ENCODE peak calls at places on chromosomes 11 and 22, in five cellular contexts. One of them, this sample, is unnamed.

GRCh38 chr11:23457641-23458040 is 597.4 kb upstream of the CCDC179 start:
- DNase-seq in NT2/D1: no peak
- DNase-seq in HCT116: no peak
- DNase-seq in colonic mucosa: no peak
- DNase-seq in ovary: no peak
- DNase-seq in this sample: no peak

GRCh38 chr11:127470485-127470884 is 469.9 kb upstream of the KIRREL3 start:
- DNase-seq in NT2/D1: no peak
- DNase-seq in HCT116: no peak
- DNase-seq in colonic mucosa: no peak
- DNase-seq in ovary: no peak
- DNase-seq in this sample: peak

GRCh38 chr11:13358871-13359270 is 81.3 kb downstream of the BMAL1 start:
- DNase-seq in NT2/D1: no peak
- DNase-seq in HCT116: no peak
- DNase-seq in colonic mucosa: no peak
- DNase-seq in ovary: no peak
- DNase-seq in this sample: no peak

GRCh38 chr11:119347242-119347641 is 737 bp upstream of the MFRP start:
- DNase-seq in NT2/D1: no peak
- DNase-seq in HCT116: no peak
- DNase-seq in colonic mucosa: no peak
- DNase-seq in ovary: no peak
- DNase-seq in this sample: no peak

GRCh38 chr11:90747057-90747456 is 524.2 kb upstream of the CHORDC1 start:
- DNase-seq in NT2/D1: no peak
- DNase-seq in HCT116: no peak
- DNase-seq in colonic mucosa: no peak
- DNase-seq in ovary: no peak
- DNase-seq in this sample: no peak

GRCh38 chr22:17777005-17777716 is 2.9 kb upstream of the BID start:
- DNase-seq in NT2/D1: no peak
- DNase-seq in HCT116: no peak
- DNase-seq in colonic mucosa: no peak
- DNase-seq in ovary: no peak
- DNase-seq in this sample: peak

GRCh38 chr11:120954381-120954780 is 69.5 kb upstream of the TBCEL start:
- DNase-seq in NT2/D1: no peak
- DNase-seq in HCT116: no peak
- DNase-seq in colonic mucosa: no peak
- DNase-seq in ovary: no peak
- DNase-seq in this sample: no peak

GRCh38 chr11:110565344-110565684 is 135.6 kb downstream of the FDX1 start:
- DNase-seq in NT2/D1: peak
- DNase-seq in HCT116: peak
- DNase-seq in colonic mucosa: no peak
- DNase-seq in ovary: no peak
- DNase-seq in this sample: peak

GRCh38 chr11:115087791-115088190 is 409.5 kb downstream of the NXPE2 start:
- DNase-seq in NT2/D1: peak
- DNase-seq in HCT116: no peak
- DNase-seq in colonic mucosa: no peak
- DNase-seq in ovary: no peak
- DNase-seq in this sample: no peak

GRCh38 chr22:42069801-42070516 is 653 bp downstream of the NAGA start:
- DNase-seq in NT2/D1: no peak
- DNase-seq in HCT116: no peak
- DNase-seq in colonic mucosa: no peak
- DNase-seq in ovary: no peak
- DNase-seq in this sample: no peak

DNA sequence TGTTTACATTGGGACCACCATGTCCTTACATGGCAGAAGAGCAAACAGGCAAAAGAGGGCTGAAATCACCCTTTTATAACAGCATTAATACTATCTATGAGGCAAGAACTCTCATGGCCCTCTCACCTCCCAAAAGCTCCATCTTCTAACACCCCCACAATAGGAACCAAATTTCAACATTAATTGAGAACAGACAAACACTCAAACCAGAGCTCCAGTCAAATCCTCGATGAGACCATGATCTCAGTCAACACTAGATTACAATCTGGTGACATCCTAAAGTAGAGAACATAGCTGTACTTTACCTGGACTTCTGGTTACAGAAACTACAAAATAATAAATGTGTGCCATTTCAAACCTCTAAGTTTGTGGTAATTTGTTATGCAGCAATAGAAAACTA is 25.1 kb downstream of the OR2AG2 start:
- DNase-seq in NT2/D1: no peak
- DNase-seq in HCT116: no peak
- DNase-seq in colonic mucosa: no peak
- DNase-seq in ovary: no peak
- DNase-seq in this sample: no peak
- H3K4me3 ChIP-seq in NT2/D1: no peak
- H3K4me3 ChIP-seq in HCT116: no peak
- H3K4me3 ChIP-seq in colonic mucosa: peak
- H3K4me3 ChIP-seq in ovary: no peak
- H3K4me3 ChIP-seq in this sample: peak

GRCh38 chr22:37697540-37697835 is 640 bp downstream of the TRIOBP start:
- DNase-seq in NT2/D1: no peak
- DNase-seq in HCT116: no peak
- DNase-seq in colonic mucosa: no peak
- DNase-seq in ovary: no peak
- DNase-seq in this sample: no peak
- H3K4me3 ChIP-seq in NT2/D1: peak
- H3K4me3 ChIP-seq in HCT116: peak
- H3K4me3 ChIP-seq in colonic mucosa: no peak
- H3K4me3 ChIP-seq in ovary: no peak
- H3K4me3 ChIP-seq in this sample: no peak

GRCh38 chr11:64974124-64974523 is 2.2 kb upstream of the MAJIN start:
- DNase-seq in NT2/D1: no peak
- DNase-seq in HCT116: no peak
- DNase-seq in colonic mucosa: no peak
- DNase-seq in ovary: no peak
- DNase-seq in this sample: no peak

GRCh38 chr11:64969209-64969608 is 2.7 kb downstream of the MAJIN start:
- DNase-seq in NT2/D1: no peak
- DNase-seq in HCT116: no peak
- DNase-seq in colonic mucosa: peak
- DNase-seq in ovary: no peak
- DNase-seq in this sample: no peak

GRCh38 chr11:64970731-64971151 is 1.2 kb downstream of the MAJIN start:
- DNase-seq in NT2/D1: no peak
- DNase-seq in HCT116: no peak
- DNase-seq in colonic mucosa: peak
- DNase-seq in ovary: no peak
- DNase-seq in this sample: no peak

GRCh38 chr11:64967376-64967775 is 4.5 kb downstream of the MAJIN start:
- DNase-seq in NT2/D1: no peak
- DNase-seq in HCT116: no peak
- DNase-seq in colonic mucosa: no peak
- DNase-seq in ovary: no peak
- DNase-seq in this sample: no peak

DNA sequence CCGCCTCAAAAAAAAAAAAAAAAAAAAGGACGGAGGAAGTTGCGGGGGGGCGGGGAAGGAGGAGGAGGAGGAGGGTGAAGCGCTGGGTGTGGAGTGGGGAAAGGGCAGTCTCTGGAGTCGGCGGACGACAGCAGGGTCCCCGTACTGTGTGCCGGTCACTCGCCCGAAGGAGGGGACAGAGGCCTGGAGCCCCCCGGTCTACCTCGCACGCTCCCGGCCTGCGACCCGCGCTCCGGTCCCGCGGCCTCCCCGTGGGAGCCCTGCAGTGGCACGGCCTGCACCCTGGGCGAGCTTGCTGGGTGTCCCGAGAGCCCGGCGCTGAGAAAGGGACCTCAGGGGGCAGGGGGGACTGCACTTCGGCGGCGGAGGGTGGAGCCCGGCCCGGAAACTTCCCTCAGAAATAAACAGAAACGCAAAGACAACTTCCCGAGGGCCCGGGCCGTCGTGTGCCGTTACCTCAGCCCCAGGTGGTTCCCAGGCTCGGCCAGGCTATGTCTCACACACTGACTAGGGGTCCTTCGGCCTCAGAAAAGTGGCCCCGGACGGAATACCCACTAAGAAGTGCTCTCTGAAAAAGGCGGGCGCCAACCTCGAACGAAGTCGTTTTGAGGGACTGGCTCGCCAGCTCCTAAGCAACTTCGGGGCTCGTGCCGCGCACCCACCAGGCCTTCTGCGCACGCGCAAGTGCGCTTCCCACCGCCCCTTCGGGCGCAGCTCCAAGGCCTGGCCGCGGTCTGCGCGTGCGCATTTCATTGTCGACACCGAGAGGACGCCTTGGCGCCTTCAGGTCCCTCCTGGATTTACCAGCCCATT is at the start of gene MAJIN:
- DNase-seq in NT2/D1: no peak
- DNase-seq in HCT116: no peak
- DNase-seq in colonic mucosa: peak
- DNase-seq in ovary: peak
- DNase-seq in this sample: no peak
- H3K4me3 ChIP-seq in NT2/D1: no peak
- H3K4me3 ChIP-seq in HCT116: no peak
- H3K4me3 ChIP-seq in colonic mucosa: peak
- H3K4me3 ChIP-seq in ovary: no peak
- H3K4me3 ChIP-seq in this sample: no peak

DNA sequence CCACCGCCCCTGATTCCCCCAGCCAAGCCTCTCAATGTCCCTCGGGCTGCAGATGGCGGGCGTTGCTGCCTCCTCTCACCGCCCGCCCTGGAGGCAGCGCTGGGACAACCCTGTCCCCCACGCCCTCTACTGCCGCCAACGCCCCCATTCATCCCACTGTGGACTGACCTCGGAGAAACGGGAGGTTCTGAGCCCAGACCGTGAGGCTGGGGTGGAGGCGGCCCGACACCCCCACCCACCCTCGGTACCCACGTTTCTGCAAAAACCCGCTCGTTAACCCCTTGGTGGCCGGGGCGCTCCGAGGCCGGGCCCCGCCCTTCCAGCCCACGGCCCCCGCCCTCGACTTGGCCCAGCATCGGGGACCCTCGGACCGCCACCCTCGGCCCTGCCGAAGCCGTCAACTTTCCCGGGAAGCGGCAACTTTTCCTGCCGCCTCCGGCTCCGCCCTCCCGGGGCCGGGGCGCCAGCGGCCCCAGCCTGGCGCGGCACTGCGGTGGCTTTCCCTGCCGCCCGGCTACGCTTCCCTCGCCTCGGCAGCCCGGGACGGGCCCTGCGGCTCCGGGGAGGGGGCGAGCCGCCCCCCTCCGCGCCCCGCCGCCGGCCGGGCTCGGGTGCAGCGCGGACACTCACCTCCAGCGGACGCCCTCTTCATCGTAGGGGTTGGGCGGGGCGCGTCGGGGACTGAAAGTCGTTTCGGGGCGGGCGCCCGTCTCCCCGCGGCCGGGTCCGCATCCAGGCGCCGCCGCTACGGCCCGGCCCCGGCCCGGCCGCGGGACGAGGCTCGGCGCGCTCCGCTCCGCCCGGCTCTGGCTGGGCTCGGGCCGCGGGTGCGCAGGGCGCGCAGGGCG is 453 bp downstream of the RTN4R start:
- DNase-seq in NT2/D1: no peak
- DNase-seq in HCT116: no peak
- DNase-seq in colonic mucosa: peak
- DNase-seq in ovary: peak
- DNase-seq in this sample: no peak
- H3K4me3 ChIP-seq in NT2/D1: peak
- H3K4me3 ChIP-seq in HCT116: peak
- H3K4me3 ChIP-seq in colonic mucosa: peak
- H3K4me3 ChIP-seq in ovary: peak
- H3K4me3 ChIP-seq in this sample: peak

DNA sequence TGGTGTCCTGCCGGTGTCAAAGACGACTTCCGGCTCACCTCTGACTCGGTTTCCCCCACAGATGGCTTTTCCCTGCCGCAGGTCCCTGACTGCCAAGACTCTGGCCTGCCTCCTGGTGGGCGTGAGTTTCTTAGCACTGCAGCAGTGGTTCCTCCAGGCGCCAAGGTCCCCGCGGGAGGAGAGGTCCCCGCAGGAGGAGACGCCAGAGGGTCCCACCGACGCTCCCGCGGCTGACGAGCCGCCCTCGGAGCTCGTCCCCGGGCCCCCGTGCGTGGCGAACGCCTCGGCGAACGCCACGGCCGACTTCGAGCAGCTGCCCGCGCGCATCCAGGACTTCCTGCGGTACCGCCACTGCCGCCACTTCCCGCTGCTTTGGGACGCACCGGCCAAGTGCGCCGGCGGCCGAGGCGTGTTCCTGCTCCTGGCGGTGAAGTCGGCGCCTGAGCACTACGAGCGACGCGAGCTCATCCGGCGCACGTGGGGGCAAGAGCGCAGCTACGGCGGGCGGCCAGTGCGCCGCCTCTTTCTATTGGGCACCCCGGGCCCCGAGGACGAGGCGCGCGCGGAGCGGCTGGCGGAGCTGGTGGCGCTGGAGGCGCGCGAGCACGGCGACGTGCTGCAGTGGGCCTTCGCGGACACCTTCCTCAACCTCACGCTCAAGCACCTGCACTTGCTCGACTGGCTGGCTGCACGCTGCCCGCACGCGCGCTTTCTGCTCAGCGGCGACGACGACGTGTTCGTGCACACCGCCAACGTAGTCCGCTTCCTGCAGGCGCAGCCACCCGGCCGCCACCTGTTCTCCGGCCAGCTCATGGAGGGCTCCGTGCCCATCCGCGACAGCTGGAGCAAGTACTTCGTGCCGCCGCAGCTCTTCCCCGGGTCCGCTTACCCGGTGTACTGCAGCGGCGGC is 5.5 kb downstream of the B3GNT6 start:
- DNase-seq in NT2/D1: peak
- DNase-seq in HCT116: no peak
- DNase-seq in colonic mucosa: peak
- DNase-seq in ovary: no peak
- DNase-seq in this sample: no peak
- H3K4me3 ChIP-seq in NT2/D1: peak
- H3K4me3 ChIP-seq in HCT116: no peak
- H3K4me3 ChIP-seq in colonic mucosa: peak
- H3K4me3 ChIP-seq in ovary: peak
- H3K4me3 ChIP-seq in this sample: no peak

This sample was measured in Jurkat, Clone E6-1.